ENCODE peak calls at places on chromosomes 6 and 20, in seven cellular contexts. F, D, G, C, Q, V and E are unnamed samples.

GRCh38 chr6:53178837-53179432 is 30.3 kb upstream of the GCM1 start:
- DNase-seq in F (no peak), D (no peak), G (no peak), C (no peak), Q (no peak), V (no peak), E (no peak)

GRCh38 chr6:23145801-23146200 is 576.4 kb downstream of the HDGFL1 start:
- DNase-seq in F (no peak), D (no peak), G (peak; percentile 26), C (no peak), Q (no peak), V (no peak), E (no peak)

GRCh38 chr6:1208876-1209275 is 103.0 kb upstream of the FOXQ1 start:
- DNase-seq in F (no peak), D (no peak), G (no peak), C (no peak), Q (no peak), V (no peak), E (no peak)

GRCh38 chr6:167452338-167453081 is 127.6 kb downstream of the TTLL2 start:
- DNase-seq in F (no peak), D (no peak), G (no peak), C (no peak), Q (no peak), V (no peak), E (no peak)

GRCh38 chr6:72182337-72183246 is 296.2 kb downstream of the RIMS1 start:
- DNase-seq in F (no peak), D (no peak), G (peak; percentile 59), C (peak; percentile 38), Q (no peak), V (no peak), E (peak; percentile 87)

GRCh38 chr20:20143165-20143564 is 90.8 kb downstream of the CFAP61 start:
- DNase-seq in F (no peak), D (no peak), G (no peak), C (no peak), Q (no peak), V (no peak), E (no peak)

GRCh38 chr6:101711518-101711917 is 318.0 kb downstream of the GRIK2 start:
- DNase-seq in F (no peak), D (no peak), G (no peak), C (no peak), Q (no peak), V (no peak), E (no peak)

GRCh38 chr20:62940875-62941274 is 2.9 kb downstream of the GID8 start:
- DNase-seq in F (no peak), D (no peak), G (no peak), C (no peak), Q (no peak), V (no peak), E (no peak)

GRCh38 chr6:13009031-13009430 is 292.5 kb downstream of the PHACTR1 start:
- DNase-seq in F (no peak), D (no peak), G (no peak), C (no peak), Q (no peak), V (no peak), E (no peak)

DNA sequence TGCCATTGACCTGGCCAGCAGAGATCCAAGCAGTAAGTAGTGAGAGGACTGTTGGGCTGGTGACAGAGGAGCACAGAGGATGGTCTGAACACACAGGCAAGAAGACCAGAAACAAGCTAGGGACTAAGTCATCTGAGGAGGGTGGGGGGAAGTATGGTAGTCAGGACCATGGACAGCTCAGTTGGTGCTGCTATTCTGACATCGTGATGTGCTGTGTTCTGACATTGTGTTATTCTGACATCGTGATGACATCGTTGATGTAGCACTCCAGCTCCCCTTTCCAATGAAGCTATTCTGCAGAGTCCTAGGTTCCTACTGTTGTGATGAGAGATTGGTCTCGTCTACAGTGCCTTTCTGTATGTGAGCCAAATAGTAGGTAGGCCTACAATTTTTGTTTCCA is 28.7 kb downstream of the CFAP206 start:
- DNase-seq in F (peak; percentile 25), D (peak; percentile 8), G (no peak), C (peak; percentile 38), Q (peak; percentile 71), V (peak; percentile 55), E (peak; percentile 30)
- TF ChIP-seq JUND in F (no peak), D (no peak), G (no peak), C (peak; percentile 65), Q (no peak), V (peak; percentile 23), E (no peak)

GRCh38 chr20:24766143-24766527 is 182.9 kb upstream of the CST7 start:
- DNase-seq in F (no peak), D (no peak), G (no peak), C (no peak), Q (no peak), V (no peak), E (no peak)
- TF ChIP-seq JUND in F (no peak), D (no peak), G (no peak), C (no peak), Q (no peak), V (no peak), E (no peak)

GRCh38 chr6:128606611-128607010 is 86.2 kb upstream of the PTPRK start:
- DNase-seq in F (no peak), D (no peak), G (no peak), C (no peak), Q (no peak), V (no peak), E (no peak)

GRCh38 chr6:128601060-128601459 is 80.7 kb upstream of the PTPRK start:
- DNase-seq in F (no peak), D (no peak), G (no peak), C (no peak), Q (no peak), V (no peak), E (peak; percentile 6)

GRCh38 chr6:128600397-128600951 is 80.1 kb upstream of the PTPRK start:
- DNase-seq in F (peak; percentile 11), D (no peak), G (peak; percentile 6), C (no peak), Q (no peak), V (no peak), E (no peak)

GRCh38 chr6:128605961-128606360 is 85.6 kb upstream of the PTPRK start:
- DNase-seq in F (no peak), D (no peak), G (no peak), C (no peak), Q (no peak), V (no peak), E (no peak)
- TF ChIP-seq JUND in F (no peak), D (no peak), G (no peak), C (no peak), Q (no peak), V (no peak), E (no peak)

GRCh38 chr6:108799356-108799720 is 48.9 kb upstream of the ARMC2 start:
- DNase-seq in F (no peak), D (no peak), G (no peak), C (no peak), Q (no peak), V (no peak), E (no peak)

GRCh38 chr6:108801331-108801730 is 46.9 kb upstream of the ARMC2 start:
- DNase-seq in F (no peak), D (no peak), G (no peak), C (no peak), Q (no peak), V (no peak), E (no peak)

GRCh38 chr6:108800510-108800909 is 47.7 kb upstream of the ARMC2 start:
- DNase-seq in F (no peak), D (no peak), G (no peak), C (no peak), Q (no peak), V (no peak), E (no peak)

GRCh38 chr6:108798672-108799355 is 49.4 kb upstream of the ARMC2 start:
- DNase-seq in F (no peak), D (no peak), G (peak; percentile 73), C (no peak), Q (no peak), V (no peak), E (no peak)

DNA sequence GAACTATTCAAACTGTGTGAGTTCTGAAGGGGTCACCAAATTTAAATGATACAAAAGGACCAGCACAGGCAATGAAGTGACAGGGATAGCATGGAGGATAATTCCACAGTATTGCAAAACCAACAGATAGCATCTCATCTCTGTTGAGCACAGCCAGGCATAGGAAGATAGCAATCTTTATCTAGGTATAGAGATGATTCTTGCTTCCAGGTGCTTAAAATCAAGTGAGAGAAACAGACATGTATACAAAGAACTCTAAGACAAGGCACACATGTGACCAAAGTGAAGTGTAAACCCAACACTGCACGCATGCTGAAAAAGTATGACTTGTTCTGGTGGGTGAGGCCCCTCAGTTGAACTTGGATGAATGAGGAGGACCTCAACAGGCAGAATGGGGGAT is 48.4 kb upstream of the ARMC2 start:
- DNase-seq in F (no peak), D (no peak), G (no peak), C (no peak), Q (no peak), V (no peak), E (no peak)
- TF ChIP-seq JUND in F (no peak), D (no peak), G (no peak), C (no peak), Q (no peak), V (no peak), E (no peak)

GRCh38 chr20:41121399-41121798 is 15.9 kb upstream of the PLCG1 start:
- DNase-seq in F (no peak), D (no peak), G (no peak), C (no peak), Q (no peak), V (no peak), E (no peak)

GRCh38 chr20:41119593-41120561 is 17.5 kb upstream of the PLCG1 start:
- DNase-seq in F (no peak), D (no peak), G (no peak), C (no peak), Q (no peak), V (peak; percentile 52), E (no peak)

GRCh38 chr20:41116282-41116960 is 20.9 kb upstream of the PLCG1 start:
- DNase-seq in F (no peak), D (no peak), G (no peak), C (no peak), Q (peak; percentile 78), V (no peak), E (no peak)

GRCh38 chr20:41123636-41124035 is 13.7 kb upstream of the PLCG1 start:
- DNase-seq in F (no peak), D (no peak), G (no peak), C (no peak), Q (no peak), V (no peak), E (no peak)

GRCh38 chr20:41118632-41119031 is 18.7 kb upstream of the PLCG1 start:
- DNase-seq in F (no peak), D (no peak), G (no peak), C (no peak), Q (no peak), V (no peak), E (no peak)
- TF ChIP-seq JUND in F (no peak), D (no peak), G (no peak), C (no peak), Q (no peak), V (no peak), E (no peak)